ENCODE peak calls at places on chromosome 10, in five cellular contexts. F is brain microvascular endothelial cell, C is esophagus squamous epithelium, G is small intestine, T is hepatocyte. V is an unnamed sample.

GRCh38 chr10:14723052-14723689 is 51.5 kb downstream of the FAM107B start:
- DNase-seq in T (no peak), F (no peak), G (no peak), C (no peak), V (no peak)

GRCh38 chr10:50577681-50578350 is 45.9 kb downstream of the SGMS1 start:
- DNase-seq in C (no peak), T (peak; percentile 71), G (peak; percentile 45), F (peak; percentile 86), V (no peak)

GRCh38 chr10:89515031-89515841 is 20.2 kb downstream of the SLC16A12 start:
- DNase-seq in T (peak; percentile 39), F (peak; percentile 99), C (no peak), G (no peak), V (peak; percentile 80)

GRCh38 chr10:33306756-33307519 is 27.5 kb downstream of the NRP1 start:
- DNase-seq in F (peak; percentile 18), C (no peak), G (no peak), T (peak; percentile 45), V (no peak)

GRCh38 chr10:133616371-133617130 is 10.0 kb downstream of the FRG2B start:
- DNase-seq in T (no peak), F (no peak), C (no peak), G (peak; percentile 3), V (peak; percentile 88)

GRCh38 chr10:27741173-27742091 is 4.2 kb downstream of the MKX start:
- DNase-seq in F (no peak), G (no peak), T (peak; percentile 8), C (no peak), V (peak; percentile 20)

GRCh38 chr10:86888585-86889381 is 68.6 kb downstream of the MMRN2 start:
- DNase-seq in C (no peak), G (no peak), F (peak; percentile 25), T (no peak), V (no peak)

GRCh38 chr10:28575852-28576251 is 42.9 kb downstream of the WAC start:
- DNase-seq in T (no peak), G (no peak), F (no peak), C (no peak), V (no peak)

GRCh38 chr10:16811765-16812164 is 5.5 kb downstream of the RSU1 start:
- DNase-seq in T (no peak), G (no peak), C (no peak), F (no peak), V (no peak)

GRCh38 chr10:113310317-113310716 is 242.5 kb upstream of the HABP2 start:
- DNase-seq in G (no peak), T (no peak), F (no peak), C (no peak), V (no peak)

GRCh38 chr10:81873932-81874816 is 820 bp upstream of the NRG3 start:
- DNase-seq in F (peak; percentile 37), G (peak; percentile 5), T (peak; percentile 85), C (no peak), V (peak; percentile 88)

GRCh38 chr10:83647519-83647918 is 491.8 kb upstream of the GHITM start:
- DNase-seq in F (no peak), T (no peak), C (no peak), G (no peak), V (no peak)

GRCh38 chr10:63976538-63976937 is 455.3 kb downstream of the REEP3 start:
- DNase-seq in G (peak; percentile 20), T (peak; percentile 66), C (no peak), F (peak; percentile 52), V (peak; percentile 68)

GRCh38 chr10:10855178-10855577 is 162.5 kb upstream of the CELF2 start:
- DNase-seq in T (no peak), F (no peak), C (no peak), G (no peak), V (no peak)

GRCh38 chr10:117007080-117007479 is 2.1 kb upstream of the SHTN1 start:
- DNase-seq in C (no peak), G (no peak), F (peak; percentile 14), T (no peak), V (no peak)

GRCh38 chr10:70561051-70561450 is 41.5 kb downstream of the PRF1 start:
- DNase-seq in G (no peak), C (no peak), F (no peak), T (no peak), V (no peak)

GRCh38 chr10:14186245-14186644 is 144.5 kb downstream of the FRMD4A start:
- DNase-seq in G (no peak), C (no peak), T (no peak), F (peak; percentile 51), V (no peak)

GRCh38 chr10:101094113-101094512 is 32.3 kb downstream of the KAZALD1 start:
- DNase-seq in F (no peak), G (no peak), C (no peak), T (no peak), V (no peak)

GRCh38 chr10:43781480-43782361 is 133.0 kb upstream of the ZNF32 start:
- DNase-seq in T (peak; percentile 21), G (peak; percentile 26), C (no peak), F (peak; percentile 18), V (peak; percentile 47)

GRCh38 chr10:119270893-119271361 is 63.6 kb downstream of the GRK5 start:
- DNase-seq in G (peak; percentile 98), F (peak; percentile 39), C (peak; percentile 28), T (peak; percentile 88), V (peak; percentile 65)

GRCh38 chr10:22714524-22715289 is at the start of gene PIP4K2A:
- DNase-seq in F (peak; percentile 21), C (peak; percentile 16), T (peak; percentile 87), G (peak; percentile 72), V (peak; percentile 62)

GRCh38 chr10:6840093-6840763 is 260.2 kb upstream of the PRKCQ start:
- DNase-seq in C (no peak), T (no peak), G (no peak), F (no peak), V (no peak)

GRCh38 chr10:114442115-114442630 is 37.9 kb upstream of the AFAP1L2 start:
- DNase-seq in G (no peak), F (no peak), T (no peak), C (no peak), V (no peak)

GRCh38 chr10:63614371-63614891 is 93.2 kb downstream of the REEP3 start:
- DNase-seq in T (no peak), C (no peak), F (no peak), G (no peak), V (no peak)

GRCh38 chr10:132912685-132913558 is 29.4 kb downstream of the CFAP46 start:
- DNase-seq in T (no peak), F (no peak), C (no peak), G (peak; percentile 4), V (no peak)

GRCh38 chr10:59234814-59235429 is 58.5 kb downstream of the PHYHIPL start:
- DNase-seq in G (peak; percentile 13), C (no peak), F (peak; percentile 58), T (peak; percentile 47), V (no peak)

GRCh38 chr10:69800109-69800508 is 1.6 kb upstream of the COL13A1 start:
- DNase-seq in G (peak; percentile 63), C (no peak), F (peak; percentile 66), T (peak; percentile 89), V (no peak)

GRCh38 chr10:73590881-73591577 is at the start of gene USP54:
- DNase-seq in C (no peak), F (peak; percentile 85), T (peak; percentile 63), G (peak; percentile 65), V (no peak)

GRCh38 chr10:71731791-71732190 is 12.2 kb upstream of the C10orf105 start:
- DNase-seq in F (no peak), C (no peak), T (no peak), G (no peak), V (no peak)

GRCh38 chr10:71727429-71728217 is 8.0 kb upstream of the C10orf105 start:
- DNase-seq in T (peak; percentile 50), G (peak; percentile 73), F (no peak), C (peak; percentile 53), V (peak; percentile 34)

GRCh38 chr10:71726673-71727428 is 7.3 kb upstream of the C10orf105 start:
- DNase-seq in C (no peak), F (no peak), G (peak; percentile 94), T (no peak), V (no peak)

GRCh38 chr10:71728218-71728737 is 8.7 kb upstream of the C10orf105 start:
- DNase-seq in F (no peak), G (no peak), C (no peak), T (no peak), V (no peak)

GRCh38 chr10:71729023-71729649 is 9.6 kb upstream of the C10orf105 start:
- DNase-seq in G (peak; percentile 90), T (no peak), C (no peak), F (no peak), V (peak; percentile 57)
- H3K27ac ChIP-seq in G (peak overlapping the region; percentile 17), T (no peak overlapping the region), C (peak overlapping the region; percentile 87), F (no peak overlapping the region), V (no peak overlapping the region)

DNA sequence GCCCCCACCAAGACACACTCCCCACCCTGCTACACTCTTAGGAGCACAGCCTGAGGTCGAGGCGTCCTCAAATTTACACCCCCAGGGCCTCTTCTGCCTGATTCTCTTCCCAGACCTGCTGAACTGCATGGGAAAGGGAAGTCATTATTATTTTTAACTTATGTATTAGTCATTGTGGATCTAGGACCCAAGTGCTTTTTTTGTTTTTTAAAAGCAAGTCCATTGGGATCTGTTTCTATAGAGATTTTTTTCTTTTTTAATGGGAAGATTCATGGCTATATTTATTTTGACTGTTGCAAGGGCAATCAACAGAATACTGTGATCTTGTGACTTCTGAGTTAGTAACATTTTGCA is 203.8 kb downstream of the ZMYND11 start:
- DNase-seq in G (no peak), C (no peak), F (no peak), T (no peak), V (no peak)
- H3K27ac ChIP-seq in G (no peak overlapping the region), C (peak overlapping the region; percentile 58), F (peak overlapping the region; percentile 54), T (no peak overlapping the region), V (no peak overlapping the region)

GRCh38 chr10:109966961-109967738 is 40.6 kb upstream of the ADD3 start:
- DNase-seq in T (peak; percentile 49), F (peak; percentile 68), G (peak; percentile 56), C (no peak), V (no peak)
- H3K27ac ChIP-seq in T (peak overlapping the region; percentile 88), F (peak overlapping the region; percentile 86), G (no peak overlapping the region), C (no peak overlapping the region), V (no peak overlapping the region)

GRCh38 chr10:62063795-62064472 is 162.4 kb downstream of the ARID5B start:
- DNase-seq in F (no peak), C (no peak), G (no peak), T (no peak), V (no peak)
- H3K27ac ChIP-seq in F (no peak overlapping the region), C (peak overlapping the region; percentile 79), G (no peak overlapping the region), T (peak overlapping the region; percentile 72), V (no peak overlapping the region)

DNA sequence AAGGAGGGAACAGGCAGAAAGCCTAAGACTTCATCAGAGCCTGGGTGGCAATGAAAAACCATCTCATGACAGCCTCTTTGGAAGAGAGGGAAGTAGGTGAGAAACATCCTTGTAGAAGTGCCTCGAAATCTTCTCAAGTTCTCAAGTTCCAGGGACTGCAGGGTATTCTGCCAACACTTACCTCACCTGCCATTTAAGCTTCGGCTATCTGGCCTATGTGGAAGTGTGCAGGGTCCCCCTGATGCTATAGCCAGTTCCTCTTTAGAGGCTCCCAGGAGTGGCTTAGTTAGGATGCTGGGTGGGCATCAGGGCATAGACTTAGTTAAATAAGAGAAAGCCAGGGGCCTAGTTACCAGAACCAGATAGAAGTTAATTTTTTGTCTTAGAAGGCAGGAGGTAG is 27.0 kb downstream of the ABCC2 start:
- DNase-seq in F (no peak), G (no peak), T (no peak), C (no peak), V (no peak)
- H3K27ac ChIP-seq in F (no peak overlapping the region), G (no peak overlapping the region), T (peak overlapping the region; percentile 76), C (peak overlapping the region; percentile 78), V (no peak overlapping the region)

GRCh38 chr10:124747745-124748144 is 3.6 kb upstream of the FAM53B start:
- DNase-seq in T (no peak), F (no peak), C (no peak), G (no peak), V (no peak)
- H3K27ac ChIP-seq in T (peak overlapping the region; percentile 41), F (no peak overlapping the region), C (peak overlapping the region; percentile 73), G (peak overlapping the region; percentile 60), V (no peak overlapping the region)

V was measured in pancreas.